ENCODE peak calls at places on chromosomes 13 and 19, in five cellular contexts. J is A549; P is effector CD4-positive, alpha-beta T cell; E is T-helper 9 cell; X is NCI-H1436 treated with DMSO at 0.1 percent for 48 hours. I is an unnamed sample.

GRCh38 chr19:31064486-31064885 is 284.8 kb downstream of the TSHZ3 start:
- DNase-seq in X (no peak), J (no peak), P (no peak), E (no peak), I (no peak)

GRCh38 chr19:58218899-58219298 is 9.8 kb upstream of the ZNF544 start:
- DNase-seq in J (peak; percentile 55), X (no peak), E (peak; percentile 12), P (no peak), I (peak; percentile 66)

GRCh38 chr19:18349524-18350128 is 9.2 kb downstream of the PGPEP1 start:
- DNase-seq in X (no peak), J (peak; percentile 61), E (no peak), P (no peak), I (peak; percentile 77)

GRCh38 chr13:58300224-58300623 is 668.7 kb downstream of the PCDH17 start:
- DNase-seq in J (no peak), E (no peak), X (no peak), P (no peak), I (no peak)

GRCh38 chr19:16371540-16371986 is 46.9 kb downstream of the KLF2 start:
- DNase-seq in P (peak; percentile 87), X (no peak), E (peak; percentile 81), J (no peak), I (peak; percentile 54)

GRCh38 chr19:39670998-39671397 is 15.3 kb downstream of the LGALS16 start:
- DNase-seq in E (no peak), X (no peak), P (no peak), J (no peak), I (no peak)

GRCh38 chr13:96032717-96033116 is 20.5 kb downstream of the UGGT2 start:
- DNase-seq in E (no peak), X (no peak), P (no peak), J (no peak), I (no peak)

GRCh38 chr19:1066748-1067340 is at the start of gene ARHGAP45:
- DNase-seq in P (peak; percentile 77), X (no peak), J (no peak), E (peak; percentile 77), I (peak; percentile 42)

GRCh38 chr19:48419158-48419920 is 25.9 kb downstream of the GRIN2D start:
- DNase-seq in P (peak; percentile 62), J (peak; percentile 59), E (peak; percentile 57), X (no peak), I (peak; percentile 56)

GRCh38 chr19:13692096-13692495 is 72.2 kb upstream of the MRI1 start:
- DNase-seq in J (no peak), E (no peak), P (no peak), X (no peak), I (peak; percentile 88)

GRCh38 chr13:27005976-27006518 is 165.6 kb downstream of the USP12 start:
- DNase-seq in P (no peak), E (no peak), X (no peak), J (no peak), I (no peak)

GRCh38 chr13:57630661-57631606 is 610 bp upstream of the PCDH17 start:
- DNase-seq in J (no peak), P (no peak), X (no peak), E (no peak), I (no peak)

GRCh38 chr13:45615501-45616101 is at the start of gene ERICH6B:
- DNase-seq in J (peak; percentile 5), E (no peak), X (peak; percentile 24), P (no peak), I (no peak)

GRCh38 chr19:10655457-10656312 is 1.5 kb downstream of the ILF3 start:
- DNase-seq in P (no peak), E (no peak), J (peak; percentile 17), X (no peak), I (peak; percentile 87)

GRCh38 chr13:104869501-104869900 is 1666.0 kb downstream of the EFNB2 start:
- DNase-seq in P (no peak), X (no peak), E (no peak), J (no peak), I (peak; percentile 62)

GRCh38 chr19:48724796-48725753 is 5.5 kb upstream of the MAMSTR start:
- DNase-seq in X (no peak), J (peak; percentile 84), P (peak; percentile 24), E (no peak), I (peak; percentile 81)

GRCh38 chr19:4660181-4660791 is 9.9 kb downstream of the MYDGF start:
- DNase-seq in J (peak; percentile 50), X (no peak), E (no peak), P (no peak), I (peak; percentile 78)

GRCh38 chr13:105972811-105973590 is 562.5 kb downstream of the EFNB2 start:
- DNase-seq in E (no peak), J (no peak), X (no peak), P (no peak), I (no peak)

GRCh38 chr13:69374036-69374435 is 733.6 kb upstream of the ATXN8OS start:
- DNase-seq in X (no peak), J (no peak), E (no peak), P (no peak), I (no peak)

GRCh38 chr19:45403781-45404556 is 900 bp downstream of the PPP1R13L start:
- DNase-seq in P (peak; percentile 62), E (peak; percentile 54), J (peak; percentile 80), X (no peak), I (peak; percentile 76)

GRCh38 chr19:2271516-2272103 is 10.4 kb downstream of the PEAK3 start:
- DNase-seq in X (no peak), J (no peak), P (no peak), E (no peak), I (peak; percentile 26)

GRCh38 chr13:29857089-29857488 is 6.7 kb upstream of the UBL3 start:
- DNase-seq in E (no peak), X (no peak), J (no peak), P (no peak), I (no peak)

GRCh38 chr19:40594657-40595077 is 6.5 kb upstream of the LTBP4 start:
- DNase-seq in X (no peak), P (no peak), J (peak; percentile 73), E (no peak), I (no peak)

GRCh38 chr13:21074601-21075302 is 13.4 kb upstream of the LATS2 start:
- DNase-seq in J (no peak), P (no peak), X (no peak), E (no peak), I (no peak)

GRCh38 chr13:66409542-66409941 is 820.6 kb downstream of the PCDH9 start:
- DNase-seq in X (no peak), E (no peak), P (no peak), J (no peak), I (no peak)

GRCh38 chr13:79898996-79899395 is 418.0 kb downstream of the NDFIP2 start:
- DNase-seq in P (no peak), X (no peak), E (no peak), J (no peak), I (no peak)

GRCh38 chr13:101640797-101641400 is 188.4 kb downstream of the ITGBL1 start:
- DNase-seq in P (no peak), J (peak; percentile 20), X (no peak), E (no peak), I (no peak)

GRCh38 chr19:11023635-11024168 is 62.9 kb downstream of the SMARCA4 start:
- DNase-seq in J (no peak), P (no peak), X (no peak), E (no peak), I (no peak)

GRCh38 chr19:1853295-1854031 is 5.2 kb upstream of the REXO1 start:
- DNase-seq in J (peak; percentile 89), P (peak; percentile 74), E (peak; percentile 80), X (no peak), I (peak; percentile 94)

GRCh38 chr19:30545752-30546151 is 173.6 kb downstream of the ZNF536 start:
- DNase-seq in X (no peak), J (no peak), E (no peak), P (no peak), I (no peak)

GRCh38 chr13:47983070-47983469 is 18.0 kb downstream of the SUCLA2 start:
- DNase-seq in X (no peak), P (no peak), E (no peak), J (no peak), I (no peak)

GRCh38 chr19:46787331-46788100 is 878 bp downstream of the SLC1A5 start:
- DNase-seq in X (no peak), E (peak; percentile 29), J (peak; percentile 79), P (peak; percentile 20), I (no peak)

GRCh38 chr13:32039056-32039455 is 7.5 kb downstream of the FRY start:
- DNase-seq in J (no peak), X (no peak), E (no peak), P (no peak), I (no peak)

GRCh38 chr19:13843104-13843921 is 33.6 kb upstream of the NANOS3 start:
- DNase-seq in P (no peak), E (no peak), X (no peak), J (peak; percentile 86), I (no peak)